ENCODE peak calls at places on chromosomes 13 and 19, in four cellular contexts. W, F, Z and H are unnamed samples.

GRCh38 chr13:46086985-46087384 is 17.8 kb downstream of the CPB2 start:
- DNase-seq in W (no peak), F (no peak), Z (no peak), H (no peak)

GRCh38 chr13:95604534-95604915 is 40.0 kb downstream of the DZIP1 start:
- DNase-seq in W (peak), F (no peak), Z (no peak), H (peak)

GRCh38 chr13:110646442-110647364 is 31.4 kb downstream of the NAXD start:
- DNase-seq in W (no peak), F (no peak), Z (no peak), H (no peak)

GRCh38 chr13:106156468-106156867 is 379.0 kb downstream of the EFNB2 start:
- DNase-seq in W (peak), F (no peak), Z (peak), H (peak)

GRCh38 chr13:34376483-34376882 is 558.5 kb downstream of the RFC3 start:
- DNase-seq in W (no peak), F (no peak), Z (no peak), H (no peak)

GRCh38 chr13:26425439-26426358 is 131.8 kb upstream of the WASF3 start:
- DNase-seq in W (peak), F (peak), Z (no peak), H (peak)

GRCh38 chr19:40139533-40140287 is 49.0 kb upstream of the ZNF780A start:
- DNase-seq in W (peak), F (peak), Z (peak), H (peak)

GRCh38 chr19:49447485-49448431 is 3.9 kb downstream of the PIH1D1 start:
- DNase-seq in W (peak), F (no peak), Z (peak), H (peak)

GRCh38 chr19:16111909-16112752 is 442 bp downstream of the RAB8A start:
- DNase-seq in W (no peak), F (no peak), Z (no peak), H (no peak)

GRCh38 chr13:49404621-49405020 is 39.2 kb downstream of the CAB39L start:
- DNase-seq in W (no peak), F (no peak), Z (no peak), H (no peak)

GRCh38 chr19:55333870-55334269 is 5.8 kb upstream of the KMT5C start:
- DNase-seq in W (no peak), F (no peak), Z (peak), H (no peak)

GRCh38 chr19:41893899-41894298 is 10.9 kb downstream of the ARHGEF1 start:
- DNase-seq in W (no peak), F (no peak), Z (no peak), H (no peak)

GRCh38 chr19:17915940-17916593 is 16.7 kb upstream of the CCDC124 start:
- DNase-seq in W (no peak), F (no peak), Z (no peak), H (no peak)

GRCh38 chr13:37138169-37138568 is 32.7 kb upstream of the CSNK1A1L start:
- DNase-seq in W (no peak), F (no peak), Z (peak), H (no peak)

GRCh38 chr13:34412817-34413365 is 529.2 kb upstream of the NBEA start:
- DNase-seq in W (peak), F (no peak), Z (peak), H (peak)

GRCh38 chr13:112253631-112254030 is 122.5 kb upstream of the SPACA7 start:
- DNase-seq in W (no peak), F (no peak), Z (no peak), H (no peak)

GRCh38 chr19:7862413-7862951 is 11.7 kb downstream of the PRR36 start:
- DNase-seq in W (peak), F (no peak), Z (peak), H (no peak)

GRCh38 chr13:21232599-21232998 is 56.1 kb downstream of the MRPL57 start:
- DNase-seq in W (no peak), F (no peak), Z (peak), H (no peak)

GRCh38 chr13:41411536-41411935 is 45.8 kb upstream of the RGCC start:
- DNase-seq in W (peak), F (no peak), Z (peak), H (peak)